ENCODE peak calls at places on chromosomes 16 and 17, in four cellular contexts. M is MM.1S, Q is heart left ventricle, B is AG04449. Y is an unnamed sample.

GRCh38 chr17:83125515-83126274 is 46.3 kb downstream of the METRNL start:
- DNase-seq in Q (no peak), B (no peak), M (no peak), Y (no peak)

GRCh38 chr17:78442648-78443128 is 64.2 kb downstream of the PGS1 start:
- DNase-seq in Q (peak), B (no peak), M (no peak), Y (no peak)

GRCh38 chr16:46629331-46629843 is 8.2 kb upstream of the SHCBP1 start:
- DNase-seq in B (no peak), Q (no peak), M (peak), Y (peak)

GRCh38 chr16:8677481-8677880 is 3.1 kb downstream of the ABAT start:
- DNase-seq in Q (no peak), M (no peak), B (peak), Y (no peak)

GRCh38 chr17:61202564-61202963 is 197.1 kb upstream of the TBX2 start:
- DNase-seq in M (no peak), B (no peak), Q (no peak), Y (no peak)

GRCh38 chr17:7174603-7175362 is 4.4 kb downstream of the ASGR1 start:
- DNase-seq in Q (no peak), M (no peak), B (no peak), Y (no peak)

GRCh38 chr17:57004944-57005579 is 27.1 kb downstream of the SCPEP1 start:
- DNase-seq in M (peak), B (no peak), Q (no peak), Y (no peak)

GRCh38 chr17:39204245-39204644 is 4.2 kb downstream of the RPL19 start:
- DNase-seq in Q (no peak), B (no peak), M (no peak), Y (no peak)

GRCh38 chr17:56593741-56594527 is 435 bp downstream of the NOG start:
- DNase-seq in Q (peak), B (no peak), M (peak), Y (no peak)

GRCh38 chr16:86594712-86595111 is 16.4 kb downstream of the FOXL1 start:
- DNase-seq in M (no peak), Q (no peak), B (no peak), Y (no peak)

GRCh38 chr16:17556276-17557052 is 85.7 kb upstream of the XYLT1 start:
- DNase-seq in B (no peak), Q (no peak), M (peak), Y (no peak)

GRCh38 chr16:80931661-80931984 is 75.1 kb downstream of the CMC2 start:
- DNase-seq in B (no peak), M (no peak), Q (no peak), Y (no peak)
- H3K4me3 ChIP-seq in B (peak), M (no peak), Q (peak), Y (no peak)

DNA sequence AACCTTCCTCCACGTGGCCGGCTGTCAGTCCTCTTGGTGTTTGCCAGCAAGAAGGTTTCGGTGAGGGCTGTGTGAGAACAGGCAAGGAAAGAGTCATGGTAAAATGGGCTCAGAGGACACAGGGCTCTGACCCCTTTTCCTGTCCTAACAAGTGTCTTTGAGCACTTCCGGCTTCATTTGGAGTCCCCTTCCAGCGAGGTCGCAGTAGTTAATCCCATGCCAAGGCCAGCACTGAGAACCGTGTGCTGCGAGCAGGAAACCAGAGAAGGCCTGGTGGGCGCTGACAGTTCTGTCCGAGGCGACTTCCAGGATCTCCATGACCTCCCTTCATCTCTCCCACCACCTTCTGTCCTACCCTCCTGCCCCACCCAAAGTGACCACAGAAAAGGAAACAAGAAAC is 168.1 kb downstream of the ZFHX3 start:
- DNase-seq in M (no peak), B (no peak), Q (no peak), Y (no peak)
- H3K4me3 ChIP-seq in M (no peak), B (no peak), Q (no peak), Y (no peak)

GRCh38 chr17:4903051-4903818 is at the start of gene CHRNE:
- DNase-seq in B (no peak), M (peak), Q (peak), Y (peak)

GRCh38 chr17:4914009-4914408 is 11.1 kb upstream of the CHRNE start:
- DNase-seq in M (no peak), B (no peak), Q (no peak), Y (no peak)

GRCh38 chr17:4908301-4908700 is 5.4 kb upstream of the CHRNE start:
- DNase-seq in Q (no peak), B (no peak), M (no peak), Y (peak)

GRCh38 chr17:4908711-4909496 is 6.0 kb upstream of the CHRNE start:
- DNase-seq in M (peak), Q (peak), B (peak), Y (peak)
- H3K4me3 ChIP-seq in M (no peak), Q (no peak), B (no peak), Y (no peak)

GRCh38 chr17:74750039-74750326 is 1.6 kb downstream of the NHERF1 start:
- DNase-seq in B (no peak), M (no peak), Q (no peak), Y (no peak)

GRCh38 chr17:74752415-74752814 is 4.0 kb downstream of the NHERF1 start:
- DNase-seq in B (no peak), M (no peak), Q (no peak), Y (no peak)

GRCh38 chr17:74750327-74751069 is 2.1 kb downstream of the NHERF1 start:
- DNase-seq in B (no peak), M (no peak), Q (no peak), Y (no peak)

GRCh38 chr17:74749262-74750038 is 1.0 kb downstream of the NHERF1 start:
- DNase-seq in M (no peak), B (no peak), Q (no peak), Y (no peak)

DNA sequence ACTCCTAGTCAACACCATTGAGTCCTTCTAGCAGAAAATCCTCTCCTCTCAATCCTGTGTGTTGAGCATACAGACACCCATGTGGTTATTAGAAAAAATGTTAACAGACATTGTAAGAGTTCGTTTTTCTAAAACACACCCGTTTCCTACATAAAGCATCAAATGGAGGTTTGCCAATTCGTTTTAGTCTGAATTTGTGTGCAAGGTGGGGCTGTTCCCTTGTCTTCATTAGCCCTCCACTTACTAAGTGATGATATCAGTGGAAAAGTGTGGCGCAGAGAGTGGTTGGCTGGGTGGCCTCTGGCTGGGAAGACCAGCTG is 2.7 kb downstream of the NHERF1 start:
- DNase-seq in B (no peak), M (no peak), Q (no peak), Y (no peak)
- H3K4me3 ChIP-seq in B (no peak), M (peak), Q (no peak), Y (peak)

GRCh38 chr17:40358323-40359038 is 6.1 kb downstream of the GJD3 start:
- DNase-seq in Q (peak), B (no peak), M (peak), Y (peak)
- H3K4me3 ChIP-seq in Q (no peak), B (no peak), M (no peak), Y (no peak)

GRCh38 chr16:66548868-66549267 is 1.1 kb downstream of the TK2 start:
- DNase-seq in M (no peak), Q (no peak), B (no peak), Y (no peak)
- H3K4me3 ChIP-seq in M (peak), Q (peak), B (peak), Y (peak)

Y was measured in Jurkat, Clone E6-1.